ENCODE peak calls at places on chromosomes 16 and 17, in nine cellular contexts. P, Q, T, A, Z, X, N, G and H are unnamed samples.

GRCh38 chr17:59498421-59499307 is 66.7 kb upstream of the DHX40 start:
- DNase-seq in Z (no peak), Q (no peak), X (no peak), T (no peak), P (no peak), G (no peak), N (peak), A (no peak), H (no peak)

GRCh38 chr17:57987582-57988300 is at the start of gene VEZF1:
- DNase-seq in X (peak), N (peak), Q (peak), Z (peak), G (peak), T (peak), P (peak), A (peak), H (peak)

GRCh38 chr17:48543854-48544355 is 1.0 kb downstream of the HOXB2 start:
- DNase-seq in N (no peak), Q (no peak), X (no peak), Z (no peak), A (no peak), T (no peak), P (no peak), G (peak), H (no peak)

GRCh38 chr16:29815032-29815721 is 775 bp upstream of the PAGR1 start:
- DNase-seq in Z (no peak), P (peak), X (peak), T (no peak), A (no peak), Q (no peak), N (peak), G (no peak), H (no peak)

GRCh38 chr17:49106366-49107210 is 26.0 kb upstream of the B4GALNT2 start:
- DNase-seq in P (no peak), N (no peak), A (no peak), X (peak), Q (no peak), T (no peak), G (no peak), Z (no peak), H (no peak)

GRCh38 chr16:1430759-1431496 is at the start of gene PERCC1:
- DNase-seq in T (no peak), G (no peak), N (peak), Z (no peak), P (peak), A (no peak), X (no peak), Q (no peak), H (no peak)

GRCh38 chr16:4517812-4518211 is 20.8 kb downstream of the CDIP1 start:
- DNase-seq in P (no peak), N (peak), X (peak), A (peak), Z (no peak), G (no peak), T (no peak), Q (peak), H (no peak)

GRCh38 chr17:12389421-12389820 is 276.3 kb upstream of the MYOCD start:
- DNase-seq in Z (no peak), X (no peak), Q (no peak), N (no peak), A (no peak), P (no peak), T (no peak), G (no peak), H (no peak)

GRCh38 chr16:50585331-50585776 is 37.2 kb downstream of the NKD1 start:
- DNase-seq in Z (no peak), A (no peak), Q (no peak), X (peak), N (no peak), P (peak), G (no peak), T (no peak), H (no peak)

GRCh38 chr17:47873200-47874090 is 22.5 kb upstream of the SP6 start:
- DNase-seq in G (no peak), Z (no peak), N (no peak), A (no peak), P (no peak), X (no peak), T (no peak), Q (no peak), H (no peak)

GRCh38 chr17:49997773-49998703 is 3.0 kb upstream of the DLX3 start:
- DNase-seq in T (peak), N (peak), A (peak), Q (peak), P (peak), Z (peak), X (peak), G (peak), H (peak)

GRCh38 chr16:88453621-88454314 is 688 bp downstream of the ZFPM1 start:
- DNase-seq in T (no peak), N (no peak), Z (peak), G (peak), A (no peak), P (peak), Q (no peak), X (no peak), H (no peak)